ENCODE peak calls at places on chromosomes 13 and 19, in five cellular contexts. One of them, this sample, is unnamed.

GRCh38 chr19:55638864-55639359 is 1.9 kb upstream of the ZNF580 start:
- DNase-seq in cardiac muscle cell: peak
- DNase-seq in CD4-positive, alpha-beta T cell: peak
- DNase-seq in brain microvascular endothelial cell: no peak
- DNase-seq in AG09319: no peak
- DNase-seq in this sample: no peak

GRCh38 chr13:20159646-20160345 is 1.1 kb downstream of the GJA3 start:
- DNase-seq in brain microvascular endothelial cell: no peak
- DNase-seq in CD4-positive, alpha-beta T cell: no peak
- DNase-seq in cardiac muscle cell: peak
- DNase-seq in AG09319: no peak
- DNase-seq in this sample: no peak

GRCh38 chr19:12126707-12127106 is 13.4 kb downstream of the ZNF20 start:
- DNase-seq in AG09319: no peak
- DNase-seq in cardiac muscle cell: peak
- DNase-seq in brain microvascular endothelial cell: peak
- DNase-seq in CD4-positive, alpha-beta T cell: no peak
- DNase-seq in this sample: no peak

GRCh38 chr19:4379383-4380253 is 20.7 kb downstream of the SH3GL1 start:
- DNase-seq in CD4-positive, alpha-beta T cell: no peak
- DNase-seq in cardiac muscle cell: no peak
- DNase-seq in brain microvascular endothelial cell: no peak
- DNase-seq in AG09319: no peak
- DNase-seq in this sample: no peak

GRCh38 chr19:29640231-29640630 is 25.0 kb upstream of the PLEKHF1 start:
- DNase-seq in brain microvascular endothelial cell: no peak
- DNase-seq in CD4-positive, alpha-beta T cell: no peak
- DNase-seq in cardiac muscle cell: no peak
- DNase-seq in AG09319: no peak
- DNase-seq in this sample: peak

GRCh38 chr13:52847682-52848432 is 583 bp downstream of the PCDH8 start:
- DNase-seq in CD4-positive, alpha-beta T cell: no peak
- DNase-seq in AG09319: no peak
- DNase-seq in cardiac muscle cell: no peak
- DNase-seq in brain microvascular endothelial cell: no peak
- DNase-seq in this sample: no peak

GRCh38 chr19:44050740-44051653 is 839 bp upstream of the ZNF223 start:
- DNase-seq in brain microvascular endothelial cell: peak
- DNase-seq in CD4-positive, alpha-beta T cell: peak
- DNase-seq in AG09319: no peak
- DNase-seq in cardiac muscle cell: no peak
- DNase-seq in this sample: no peak

GRCh38 chr19:6632002-6632621 is 37.8 kb downstream of the TNFSF14 start:
- DNase-seq in AG09319: peak
- DNase-seq in CD4-positive, alpha-beta T cell: peak
- DNase-seq in cardiac muscle cell: peak
- DNase-seq in brain microvascular endothelial cell: peak
- DNase-seq in this sample: no peak

GRCh38 chr13:26186995-26187394 is 35.1 kb downstream of the RNF6 start:
- DNase-seq in cardiac muscle cell: no peak
- DNase-seq in brain microvascular endothelial cell: no peak
- DNase-seq in CD4-positive, alpha-beta T cell: no peak
- DNase-seq in AG09319: no peak
- DNase-seq in this sample: no peak

GRCh38 chr13:79937311-79938243 is 403.3 kb downstream of the SPRY2 start:
- DNase-seq in AG09319: no peak
- DNase-seq in brain microvascular endothelial cell: peak
- DNase-seq in CD4-positive, alpha-beta T cell: no peak
- DNase-seq in cardiac muscle cell: no peak
- DNase-seq in this sample: no peak

GRCh38 chr13:22357132-22357531 is 686.3 kb downstream of the FGF9 start:
- DNase-seq in CD4-positive, alpha-beta T cell: no peak
- DNase-seq in brain microvascular endothelial cell: no peak
- DNase-seq in AG09319: no peak
- DNase-seq in cardiac muscle cell: peak
- DNase-seq in this sample: no peak

DNA sequence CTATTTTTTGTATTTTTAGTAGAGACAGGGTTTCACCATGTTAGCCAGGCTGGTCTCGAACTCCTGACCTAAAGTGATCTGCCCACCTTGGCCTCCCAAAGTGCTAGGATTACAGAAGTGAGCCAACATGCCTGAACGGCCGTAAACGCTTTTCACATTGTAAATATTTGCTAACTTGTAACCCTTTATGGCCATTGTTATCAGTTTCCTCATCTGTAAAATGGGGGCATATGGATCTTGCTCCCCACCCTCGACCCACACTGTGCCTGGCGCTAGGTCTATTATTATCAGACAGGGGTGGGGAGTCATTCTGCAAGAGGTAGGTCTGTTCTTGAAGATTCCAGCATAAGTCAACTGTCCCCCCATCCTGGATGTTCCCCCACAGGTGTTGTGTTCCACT is 11.9 kb downstream of the NCAN start:
- DNase-seq in brain microvascular endothelial cell: no peak
- DNase-seq in AG09319: no peak
- DNase-seq in CD4-positive, alpha-beta T cell: no peak
- DNase-seq in cardiac muscle cell: no peak
- DNase-seq in this sample: no peak
- TF ChIP-seq CTCF in brain microvascular endothelial cell: no peak
- TF ChIP-seq CTCF in AG09319: no peak
- TF ChIP-seq CTCF in CD4-positive, alpha-beta T cell: no peak
- TF ChIP-seq CTCF in cardiac muscle cell: no peak
- TF ChIP-seq CTCF in this sample: no peak

GRCh38 chr13:91922969-91923592 is 524.7 kb downstream of the GPC5 start:
- DNase-seq in CD4-positive, alpha-beta T cell: no peak
- DNase-seq in brain microvascular endothelial cell: no peak
- DNase-seq in cardiac muscle cell: peak
- DNase-seq in AG09319: no peak
- DNase-seq in this sample: no peak
- TF ChIP-seq CTCF in CD4-positive, alpha-beta T cell: no peak
- TF ChIP-seq CTCF in brain microvascular endothelial cell: peak
- TF ChIP-seq CTCF in cardiac muscle cell: peak
- TF ChIP-seq CTCF in AG09319: no peak
- TF ChIP-seq CTCF in this sample: peak

DNA sequence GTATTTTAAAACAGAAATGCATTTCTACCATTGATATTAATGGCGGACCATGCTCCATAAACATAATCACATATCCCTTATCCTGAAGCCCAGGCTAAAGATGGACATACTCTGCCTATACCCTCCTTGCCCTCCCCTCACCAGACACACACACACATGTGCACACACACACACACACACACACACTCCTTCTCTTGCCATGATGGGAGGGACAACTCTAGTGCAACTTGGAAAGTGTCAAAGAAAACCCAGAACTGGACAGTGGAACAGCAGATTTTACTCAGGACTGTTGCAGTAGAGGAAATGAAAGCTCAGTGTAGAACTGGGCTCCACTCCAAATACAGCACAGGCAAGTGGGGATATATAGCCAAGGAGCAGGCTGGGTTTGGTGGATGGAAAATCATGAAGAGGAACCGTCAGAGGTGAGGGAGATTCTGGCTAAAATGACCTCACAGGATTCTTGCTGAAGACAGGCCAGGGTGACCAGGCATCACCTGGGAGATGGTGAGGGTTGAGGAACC is 40.8 kb downstream of the TNFRSF19 start:
- DNase-seq in AG09319: no peak
- DNase-seq in CD4-positive, alpha-beta T cell: no peak
- DNase-seq in cardiac muscle cell: no peak
- DNase-seq in brain microvascular endothelial cell: peak
- DNase-seq in this sample: no peak
- TF ChIP-seq CTCF in AG09319: no peak
- TF ChIP-seq CTCF in CD4-positive, alpha-beta T cell: no peak
- TF ChIP-seq CTCF in cardiac muscle cell: no peak
- TF ChIP-seq CTCF in brain microvascular endothelial cell: no peak
- TF ChIP-seq CTCF in this sample: no peak

DNA sequence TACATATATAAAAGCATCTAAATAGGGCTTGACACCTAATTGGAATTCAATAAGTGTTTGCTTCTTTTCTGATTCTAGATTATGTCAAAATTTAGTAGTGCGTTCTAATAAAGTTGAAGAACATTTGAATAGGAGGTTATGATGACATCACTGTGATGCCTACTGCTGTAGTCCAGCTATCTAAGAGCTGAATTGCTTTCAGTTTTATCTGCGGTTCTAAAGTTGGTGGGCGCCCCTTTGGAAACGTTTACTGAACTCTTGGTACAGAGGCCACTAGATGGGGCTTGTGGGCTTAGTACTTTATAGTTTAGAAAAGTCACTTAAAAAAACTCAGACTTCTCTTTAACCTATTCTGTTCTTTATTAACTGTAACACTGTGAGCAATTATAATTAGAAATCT is 776.9 kb downstream of the GPC5 start:
- DNase-seq in brain microvascular endothelial cell: peak
- DNase-seq in cardiac muscle cell: peak
- DNase-seq in AG09319: no peak
- DNase-seq in CD4-positive, alpha-beta T cell: no peak
- DNase-seq in this sample: no peak
- TF ChIP-seq CTCF in brain microvascular endothelial cell: peak
- TF ChIP-seq CTCF in cardiac muscle cell: peak
- TF ChIP-seq CTCF in AG09319: peak
- TF ChIP-seq CTCF in CD4-positive, alpha-beta T cell: no peak
- TF ChIP-seq CTCF in this sample: peak

This sample was measured in chondrocyte.